ENCODE peak calls at places on chromosome 1, in seven cellular contexts. S, G, Q, T, A, K and D are unnamed samples.

GRCh38 chr1:198270421-198270820 is 113.6 kb downstream of the NEK7 start:
- DNase-seq in S (no peak), G (no peak), Q (no peak), T (no peak), A (no peak), K (no peak), D (no peak)

GRCh38 chr1:182872881-182873280 is 33.7 kb downstream of the DHX9 start:
- DNase-seq in S (no peak), G (no peak), Q (no peak), T (no peak), A (no peak), K (no peak), D (no peak)

GRCh38 chr1:201763439-201764140 is 65.4 kb upstream of the IPO9 start:
- DNase-seq in S (no peak), G (no peak), Q (peak; percentile 55), T (no peak), A (no peak), K (peak; percentile 36), D (no peak)

GRCh38 chr1:235368428-235368827 is 1.2 kb downstream of the TBCE start:
- DNase-seq in S (no peak), G (no peak), Q (no peak), T (no peak), A (no peak), K (no peak), D (no peak)

GRCh38 chr1:43144228-43144627 is 27.9 kb downstream of the EBNA1BP2 start:
- DNase-seq in S (no peak), G (no peak), Q (peak; percentile 69), T (no peak), A (no peak), K (no peak), D (no peak)

GRCh38 chr1:246797597-246797996 is 73.4 kb downstream of the SCCPDH start:
- DNase-seq in S (no peak), G (no peak), Q (no peak), T (peak; percentile 55), A (no peak), K (no peak), D (no peak)

GRCh38 chr1:53349968-53350852 is 22.3 kb upstream of the LRP8 start:
- DNase-seq in S (peak; percentile 25), G (no peak), Q (no peak), T (peak; percentile 52), A (no peak), K (no peak), D (no peak)

GRCh38 chr1:104646233-104646632 is 896.5 kb downstream of the AMY1C start:
- DNase-seq in S (no peak), G (no peak), Q (no peak), T (no peak), A (no peak), K (no peak), D (no peak)

GRCh38 chr1:5709461-5709860 is 282.8 kb downstream of the NPHP4 start:
- DNase-seq in S (no peak), G (no peak), Q (no peak), T (no peak), A (no peak), K (no peak), D (no peak)

GRCh38 chr1:229381234-229381633 is 38.4 kb upstream of the CCSAP start:
- DNase-seq in S (no peak), G (no peak), Q (no peak), T (no peak), A (no peak), K (no peak), D (no peak)

GRCh38 chr1:7145947-7146346 is 360.7 kb downstream of the CAMTA1 start:
- DNase-seq in S (no peak), G (no peak), Q (no peak), T (no peak), A (no peak), K (no peak), D (no peak)

GRCh38 chr1:110123224-110123623 is 11.0 kb downstream of the UBL4B start:
- DNase-seq in S (no peak), G (no peak), Q (peak; percentile 15), T (peak; percentile 38), A (no peak), K (no peak), D (no peak)

GRCh38 chr1:201059401-201059800 is 35.9 kb upstream of the KIF21B start:
- DNase-seq in S (no peak), G (no peak), Q (no peak), T (no peak), A (no peak), K (no peak), D (no peak)

GRCh38 chr1:2941907-2942306 is 79.4 kb upstream of the ACTRT2 start:
- DNase-seq in S (peak; percentile 27), G (no peak), Q (no peak), T (peak; percentile 70), A (no peak), K (no peak), D (no peak)

GRCh38 chr1:2943686-2944260 is 77.5 kb upstream of the ACTRT2 start:
- DNase-seq in S (peak; percentile 22), G (no peak), Q (no peak), T (peak; percentile 28), A (no peak), K (no peak), D (no peak)

GRCh38 chr1:2941040-2941439 is 80.2 kb upstream of the ACTRT2 start:
- DNase-seq in S (no peak), G (no peak), Q (no peak), T (no peak), A (no peak), K (no peak), D (no peak)

GRCh38 chr1:2940178-2940577 is 81.1 kb upstream of the ACTRT2 start:
- DNase-seq in S (no peak), G (no peak), Q (no peak), T (no peak), A (no peak), K (no peak), D (no peak)

DNA sequence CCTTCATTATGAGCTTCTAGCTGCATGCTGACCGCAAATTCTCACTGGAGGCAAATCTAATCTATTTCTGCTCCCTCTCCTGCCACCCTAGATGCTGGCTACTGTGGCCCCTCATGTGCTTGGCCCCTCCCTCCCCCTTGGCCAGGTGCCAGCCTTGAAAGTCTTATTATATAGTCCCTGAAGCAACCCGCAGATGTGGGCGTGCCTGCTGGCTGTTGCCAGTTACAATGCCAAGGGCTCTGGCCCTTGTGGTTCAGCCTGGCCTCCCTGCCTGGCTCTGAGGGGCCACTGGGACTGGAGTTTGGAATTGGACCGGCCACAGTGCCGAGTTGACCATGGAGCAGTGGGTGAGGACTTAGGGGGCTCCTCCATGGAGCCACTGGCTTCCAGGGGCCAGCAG is 78.9 kb upstream of the ACTRT2 start:
- DNase-seq in S (peak; percentile 16), G (no peak), Q (no peak), T (peak; percentile 75), A (no peak), K (no peak), D (no peak)
- H3K9me3 ChIP-seq in S (no peaks in the 10 kb centered on the region), G (no peaks in the 10 kb centered on the region), Q (peaks cover 56% of the 10 kb centered on the region), T (no peaks in the 10 kb centered on the region), A (peaks cover 33% of the 10 kb centered on the region), K (peaks cover 12% of the 10 kb centered on the region), D (no peaks in the 10 kb centered on the region)

GRCh38 chr1:111151838-111152237 is 11.8 kb downstream of the CEPT1 start:
- DNase-seq in S (no peak), G (no peak), Q (no peak), T (no peak), A (no peak), K (no peak), D (no peak)

GRCh38 chr1:111145542-111145941 is 5.5 kb downstream of the CEPT1 start:
- DNase-seq in S (no peak), G (no peak), Q (no peak), T (no peak), A (no peak), K (no peak), D (no peak)

GRCh38 chr1:111145963-111146768 is 6.1 kb downstream of the CEPT1 start:
- DNase-seq in S (no peak), G (no peak), Q (no peak), T (no peak), A (no peak), K (no peak), D (no peak)

GRCh38 chr1:111148376-111148881 is 8.4 kb downstream of the CEPT1 start:
- DNase-seq in S (no peak), G (no peak), Q (no peak), T (no peak), A (no peak), K (no peak), D (no peak)

DNA sequence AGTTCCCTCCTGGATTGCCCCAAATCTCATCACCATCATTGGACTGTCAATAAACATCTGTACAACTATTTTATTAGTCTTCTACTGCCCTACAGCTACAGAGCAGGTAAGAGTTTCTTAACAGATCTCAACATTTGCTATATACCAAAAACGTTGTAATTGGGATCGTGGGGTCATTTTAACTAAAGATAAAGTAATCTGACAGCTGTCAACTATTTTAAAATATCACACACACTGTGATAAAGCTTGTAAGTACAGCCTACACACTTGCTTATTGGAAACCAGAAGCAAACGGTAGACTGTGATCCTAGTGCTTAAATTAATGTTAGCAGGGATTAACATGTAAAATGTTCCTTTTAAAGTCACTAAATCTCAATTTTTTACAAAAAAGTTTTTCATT is 7.9 kb downstream of the CEPT1 start:
- DNase-seq in S (no peak), G (no peak), Q (no peak), T (no peak), A (no peak), K (no peak), D (no peak)
- H3K9me3 ChIP-seq in S (no peaks in the 10 kb centered on the region), G (no peaks in the 10 kb centered on the region), Q (no peaks in the 10 kb centered on the region), T (no peaks in the 10 kb centered on the region), A (no peaks in the 10 kb centered on the region), K (no peaks in the 10 kb centered on the region), D (no peaks in the 10 kb centered on the region)

GRCh38 chr1:248791010-248791409 is 34.7 kb downstream of the SH3BP5L start:
- DNase-seq in S (no peak), G (no peak), Q (no peak), T (no peak), A (no peak), K (no peak), D (no peak)
- H3K9me3 ChIP-seq in S (no peaks in the 10 kb centered on the region), G (no peaks in the 10 kb centered on the region), Q (no peaks in the 10 kb centered on the region), T (peaks cover 5% of the 10 kb centered on the region), A (peaks cover 22% of the 10 kb centered on the region), K (no peaks in the 10 kb centered on the region), D (no peaks in the 10 kb centered on the region)

DNA sequence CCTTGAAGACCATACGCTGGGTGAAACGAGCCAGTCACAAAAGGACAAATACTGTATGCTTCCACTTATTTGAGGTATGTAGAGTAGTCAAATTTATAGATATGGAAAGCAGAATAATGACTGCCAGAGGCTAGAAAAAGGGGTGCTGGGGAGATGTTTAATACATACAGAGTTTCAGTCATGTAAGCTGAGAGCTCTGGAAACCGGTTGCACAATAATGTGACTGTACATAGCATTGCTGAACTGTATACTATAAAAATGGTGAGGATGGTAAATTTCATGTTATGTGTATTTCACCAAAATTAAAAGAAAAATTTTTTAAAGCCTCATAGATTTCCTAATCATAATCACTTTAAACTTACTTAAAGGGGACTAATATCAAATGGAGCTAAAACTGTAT is 110.8 kb downstream of the ZZZ3 start:
- DNase-seq in S (no peak), G (no peak), Q (peak; percentile 27), T (no peak), A (no peak), K (no peak), D (no peak)
- H3K9me3 ChIP-seq in S (no peaks in the 10 kb centered on the region), G (no peaks in the 10 kb centered on the region), Q (no peaks in the 10 kb centered on the region), T (no peaks in the 10 kb centered on the region), A (no peaks in the 10 kb centered on the region), K (no peaks in the 10 kb centered on the region), D (no peaks in the 10 kb centered on the region)